ENCODE peak calls at places on chromosome 5, in seven cellular contexts. One of them, this sample, is unnamed.

GRCh38 chr5:148928141-148928540 is 101.7 kb downstream of the ADRB2 start:
- DNase-seq in NCI-H446 treated with DMSO at 0.1 percent for 48 hours: no peak
- DNase-seq in activated effector memory CD4-positive, alpha-beta T cell treated with Interleukin-2 at 50 U/mL for 16 hours: no peak
- DNase-seq in NCI-H1092: no peak
- DNase-seq in AG08395: peak; percentile 20
- DNase-seq in NCI-H1436: no peak
- DNase-seq in HEK293T: no peak
- DNase-seq in this sample: no peak

GRCh38 chr5:96006291-96006690 is 44.6 kb upstream of the ELL2 start:
- DNase-seq in activated effector memory CD4-positive, alpha-beta T cell treated with Interleukin-2 at 50 U/mL for 16 hours: no peak
- DNase-seq in NCI-H1092: no peak
- DNase-seq in AG08395: no peak
- DNase-seq in NCI-H1436: no peak
- DNase-seq in HEK293T: no peak
- DNase-seq in NCI-H446 treated with DMSO at 0.1 percent for 48 hours: no peak
- DNase-seq in this sample: no peak

GRCh38 chr5:142654578-142655042 is 31.3 kb downstream of the FGF1 start:
- DNase-seq in NCI-H1092: no peak
- DNase-seq in AG08395: no peak
- DNase-seq in HEK293T: no peak
- DNase-seq in activated effector memory CD4-positive, alpha-beta T cell treated with Interleukin-2 at 50 U/mL for 16 hours: no peak
- DNase-seq in NCI-H1436: no peak
- DNase-seq in NCI-H446 treated with DMSO at 0.1 percent for 48 hours: no peak
- DNase-seq in this sample: no peak

GRCh38 chr5:82387041-82387818 is 109.1 kb upstream of the RPS23 start:
- DNase-seq in NCI-H1092: peak; percentile 74
- DNase-seq in NCI-H446 treated with DMSO at 0.1 percent for 48 hours: no peak
- DNase-seq in activated effector memory CD4-positive, alpha-beta T cell treated with Interleukin-2 at 50 U/mL for 16 hours: no peak
- DNase-seq in AG08395: no peak
- DNase-seq in NCI-H1436: no peak
- DNase-seq in HEK293T: peak; percentile 39
- DNase-seq in this sample: peak; percentile 43

GRCh38 chr5:124402144-124402581 is 344.3 kb downstream of the ZNF608 start:
- DNase-seq in activated effector memory CD4-positive, alpha-beta T cell treated with Interleukin-2 at 50 U/mL for 16 hours: no peak
- DNase-seq in AG08395: peak; percentile 52
- DNase-seq in NCI-H1092: no peak
- DNase-seq in HEK293T: no peak
- DNase-seq in NCI-H1436: no peak
- DNase-seq in NCI-H446 treated with DMSO at 0.1 percent for 48 hours: no peak
- DNase-seq in this sample: no peak

GRCh38 chr5:173139631-173140030 is 4.7 kb upstream of the BNIP1 start:
- DNase-seq in activated effector memory CD4-positive, alpha-beta T cell treated with Interleukin-2 at 50 U/mL for 16 hours: no peak
- DNase-seq in HEK293T: no peak
- DNase-seq in AG08395: no peak
- DNase-seq in NCI-H1092: no peak
- DNase-seq in NCI-H446 treated with DMSO at 0.1 percent for 48 hours: no peak
- DNase-seq in NCI-H1436: no peak
- DNase-seq in this sample: no peak

GRCh38 chr5:142686210-142686734 is 382 bp upstream of the FGF1 start:
- DNase-seq in NCI-H446 treated with DMSO at 0.1 percent for 48 hours: no peak
- DNase-seq in NCI-H1436: no peak
- DNase-seq in activated effector memory CD4-positive, alpha-beta T cell treated with Interleukin-2 at 50 U/mL for 16 hours: no peak
- DNase-seq in AG08395: no peak
- DNase-seq in NCI-H1092: no peak
- DNase-seq in HEK293T: no peak
- DNase-seq in this sample: no peak

GRCh38 chr5:159775890-159776289 is 140.4 kb upstream of the ADRA1B start:
- DNase-seq in HEK293T: no peak
- DNase-seq in NCI-H1092: no peak
- DNase-seq in AG08395: no peak
- DNase-seq in activated effector memory CD4-positive, alpha-beta T cell treated with Interleukin-2 at 50 U/mL for 16 hours: no peak
- DNase-seq in NCI-H1436: no peak
- DNase-seq in NCI-H446 treated with DMSO at 0.1 percent for 48 hours: no peak
- DNase-seq in this sample: no peak

GRCh38 chr5:84384604-84385575 is at the start of gene EDIL3:
- DNase-seq in AG08395: no peak
- DNase-seq in NCI-H1436: no peak
- DNase-seq in NCI-H1092: no peak
- DNase-seq in activated effector memory CD4-positive, alpha-beta T cell treated with Interleukin-2 at 50 U/mL for 16 hours: no peak
- DNase-seq in NCI-H446 treated with DMSO at 0.1 percent for 48 hours: peak; percentile 30
- DNase-seq in HEK293T: no peak
- DNase-seq in this sample: no peak

GRCh38 chr5:141050622-141051525 is at the start of gene PCDHB1:
- DNase-seq in activated effector memory CD4-positive, alpha-beta T cell treated with Interleukin-2 at 50 U/mL for 16 hours: no peak
- DNase-seq in NCI-H1092: no peak
- DNase-seq in NCI-H446 treated with DMSO at 0.1 percent for 48 hours: no peak
- DNase-seq in AG08395: no peak
- DNase-seq in NCI-H1436: no peak
- DNase-seq in HEK293T: no peak
- DNase-seq in this sample: no peak

GRCh38 chr5:158634713-158635112 is 465.0 kb downstream of the EBF1 start:
- DNase-seq in NCI-H446 treated with DMSO at 0.1 percent for 48 hours: no peak
- DNase-seq in activated effector memory CD4-positive, alpha-beta T cell treated with Interleukin-2 at 50 U/mL for 16 hours: no peak
- DNase-seq in NCI-H1092: no peak
- DNase-seq in HEK293T: no peak
- DNase-seq in NCI-H1436: no peak
- DNase-seq in AG08395: peak; percentile 75
- DNase-seq in this sample: no peak

GRCh38 chr5:168106008-168106761 is 185.3 kb upstream of the WWC1 start:
- DNase-seq in NCI-H1092: no peak
- DNase-seq in NCI-H1436: no peak
- DNase-seq in NCI-H446 treated with DMSO at 0.1 percent for 48 hours: no peak
- DNase-seq in activated effector memory CD4-positive, alpha-beta T cell treated with Interleukin-2 at 50 U/mL for 16 hours: no peak
- DNase-seq in AG08395: peak; percentile 33
- DNase-seq in HEK293T: no peak
- DNase-seq in this sample: no peak

GRCh38 chr5:5405441-5405840 is 17.0 kb upstream of the ICE1 start:
- DNase-seq in AG08395: no peak
- DNase-seq in NCI-H446 treated with DMSO at 0.1 percent for 48 hours: no peak
- DNase-seq in HEK293T: no peak
- DNase-seq in NCI-H1092: no peak
- DNase-seq in activated effector memory CD4-positive, alpha-beta T cell treated with Interleukin-2 at 50 U/mL for 16 hours: no peak
- DNase-seq in NCI-H1436: no peak
- DNase-seq in this sample: no peak

GRCh38 chr5:86463339-86463738 is 154.4 kb upstream of the COX7C start:
- DNase-seq in HEK293T: no peak
- DNase-seq in NCI-H1436: no peak
- DNase-seq in NCI-H1092: no peak
- DNase-seq in activated effector memory CD4-positive, alpha-beta T cell treated with Interleukin-2 at 50 U/mL for 16 hours: no peak
- DNase-seq in AG08395: no peak
- DNase-seq in NCI-H446 treated with DMSO at 0.1 percent for 48 hours: no peak
- DNase-seq in this sample: no peak

GRCh38 chr5:136374003-136374402 is 8.7 kb upstream of the TRPC7 start:
- DNase-seq in AG08395: no peak
- DNase-seq in NCI-H1092: no peak
- DNase-seq in HEK293T: peak; percentile 38
- DNase-seq in activated effector memory CD4-positive, alpha-beta T cell treated with Interleukin-2 at 50 U/mL for 16 hours: no peak
- DNase-seq in NCI-H446 treated with DMSO at 0.1 percent for 48 hours: no peak
- DNase-seq in NCI-H1436: no peak
- DNase-seq in this sample: no peak

GRCh38 chr5:44321176-44321575 is 68.0 kb downstream of the FGF10 start:
- DNase-seq in activated effector memory CD4-positive, alpha-beta T cell treated with Interleukin-2 at 50 U/mL for 16 hours: no peak
- DNase-seq in AG08395: no peak
- DNase-seq in NCI-H1092: no peak
- DNase-seq in NCI-H446 treated with DMSO at 0.1 percent for 48 hours: no peak
- DNase-seq in HEK293T: no peak
- DNase-seq in NCI-H1436: no peak
- DNase-seq in this sample: no peak

GRCh38 chr5:173399846-173400245 is 71.6 kb upstream of the STC2 start:
- DNase-seq in NCI-H1436: no peak
- DNase-seq in AG08395: no peak
- DNase-seq in HEK293T: no peak
- DNase-seq in NCI-H446 treated with DMSO at 0.1 percent for 48 hours: no peak
- DNase-seq in activated effector memory CD4-positive, alpha-beta T cell treated with Interleukin-2 at 50 U/mL for 16 hours: no peak
- DNase-seq in NCI-H1092: no peak
- DNase-seq in this sample: no peak

GRCh38 chr5:74638776-74639537 is 1.6 kb downstream of the ENC1 start:
- DNase-seq in activated effector memory CD4-positive, alpha-beta T cell treated with Interleukin-2 at 50 U/mL for 16 hours: no peak
- DNase-seq in NCI-H446 treated with DMSO at 0.1 percent for 48 hours: no peak
- DNase-seq in NCI-H1436: no peak
- DNase-seq in AG08395: no peak
- DNase-seq in HEK293T: no peak
- DNase-seq in NCI-H1092: no peak
- DNase-seq in this sample: no peak

GRCh38 chr5:74141053-74141452 is 499.5 kb downstream of the ENC1 start:
- DNase-seq in NCI-H446 treated with DMSO at 0.1 percent for 48 hours: no peak
- DNase-seq in activated effector memory CD4-positive, alpha-beta T cell treated with Interleukin-2 at 50 U/mL for 16 hours: no peak
- DNase-seq in HEK293T: no peak
- DNase-seq in NCI-H1092: no peak
- DNase-seq in NCI-H1436: no peak
- DNase-seq in AG08395: peak; percentile 30
- DNase-seq in this sample: no peak

GRCh38 chr5:99000878-99001277 is 72.1 kb upstream of the CHD1 start:
- DNase-seq in HEK293T: no peak
- DNase-seq in activated effector memory CD4-positive, alpha-beta T cell treated with Interleukin-2 at 50 U/mL for 16 hours: no peak
- DNase-seq in NCI-H1092: no peak
- DNase-seq in NCI-H1436: no peak
- DNase-seq in NCI-H446 treated with DMSO at 0.1 percent for 48 hours: no peak
- DNase-seq in AG08395: peak; percentile 11
- DNase-seq in this sample: no peak

GRCh38 chr5:103973669-103974068 is 411.1 kb upstream of the NUDT12 start:
- DNase-seq in NCI-H1092: no peak
- DNase-seq in NCI-H446 treated with DMSO at 0.1 percent for 48 hours: no peak
- DNase-seq in activated effector memory CD4-positive, alpha-beta T cell treated with Interleukin-2 at 50 U/mL for 16 hours: no peak
- DNase-seq in AG08395: no peak
- DNase-seq in HEK293T: peak; percentile 32
- DNase-seq in NCI-H1436: no peak
- DNase-seq in this sample: no peak

GRCh38 chr5:175885813-175886212 is 14.4 kb downstream of the CPLX2 start:
- DNase-seq in NCI-H1092: peak; percentile 20
- DNase-seq in NCI-H1436: no peak
- DNase-seq in NCI-H446 treated with DMSO at 0.1 percent for 48 hours: peak; percentile 87
- DNase-seq in AG08395: no peak
- DNase-seq in activated effector memory CD4-positive, alpha-beta T cell treated with Interleukin-2 at 50 U/mL for 16 hours: no peak
- DNase-seq in HEK293T: no peak
- DNase-seq in this sample: no peak

GRCh38 chr5:68141494-68141893 is 74.1 kb upstream of the PIK3R1 start:
- DNase-seq in activated effector memory CD4-positive, alpha-beta T cell treated with Interleukin-2 at 50 U/mL for 16 hours: no peak
- DNase-seq in AG08395: no peak
- DNase-seq in NCI-H446 treated with DMSO at 0.1 percent for 48 hours: no peak
- DNase-seq in HEK293T: no peak
- DNase-seq in NCI-H1436: no peak
- DNase-seq in NCI-H1092: no peak
- DNase-seq in this sample: no peak

GRCh38 chr5:33892419-33893151 is 795 bp upstream of the ADAMTS12 start:
- DNase-seq in AG08395: peak; percentile 87
- DNase-seq in NCI-H1436: no peak
- DNase-seq in NCI-H446 treated with DMSO at 0.1 percent for 48 hours: no peak
- DNase-seq in HEK293T: no peak
- DNase-seq in NCI-H1092: no peak
- DNase-seq in activated effector memory CD4-positive, alpha-beta T cell treated with Interleukin-2 at 50 U/mL for 16 hours: no peak
- DNase-seq in this sample: no peak

GRCh38 chr5:73298251-73299016 is 125.4 kb downstream of the TMEM174 start:
- DNase-seq in NCI-H446 treated with DMSO at 0.1 percent for 48 hours: no peak
- DNase-seq in AG08395: no peak
- DNase-seq in HEK293T: no peak
- DNase-seq in NCI-H1092: no peak
- DNase-seq in NCI-H1436: no peak
- DNase-seq in activated effector memory CD4-positive, alpha-beta T cell treated with Interleukin-2 at 50 U/mL for 16 hours: no peak
- DNase-seq in this sample: no peak

GRCh38 chr5:132426525-132427138 is 57.1 kb downstream of the SLC22A5 start:
- DNase-seq in HEK293T: no peak
- DNase-seq in AG08395: peak; percentile 96
- DNase-seq in activated effector memory CD4-positive, alpha-beta T cell treated with Interleukin-2 at 50 U/mL for 16 hours: peak; percentile 63
- DNase-seq in NCI-H1436: no peak
- DNase-seq in NCI-H446 treated with DMSO at 0.1 percent for 48 hours: no peak
- DNase-seq in NCI-H1092: no peak
- DNase-seq in this sample: no peak

GRCh38 chr5:112848116-112848811 is 12.8 kb upstream of the SRP19 start:
- DNase-seq in activated effector memory CD4-positive, alpha-beta T cell treated with Interleukin-2 at 50 U/mL for 16 hours: no peak
- DNase-seq in AG08395: peak; percentile 58
- DNase-seq in NCI-H1092: peak; percentile 31
- DNase-seq in NCI-H1436: peak; percentile 72
- DNase-seq in HEK293T: peak; percentile 61
- DNase-seq in NCI-H446 treated with DMSO at 0.1 percent for 48 hours: peak; percentile 48
- DNase-seq in this sample: peak; percentile 0

GRCh38 chr5:151627650-151628049 is 36.5 kb upstream of the FAT2 start:
- DNase-seq in NCI-H446 treated with DMSO at 0.1 percent for 48 hours: no peak
- DNase-seq in activated effector memory CD4-positive, alpha-beta T cell treated with Interleukin-2 at 50 U/mL for 16 hours: no peak
- DNase-seq in HEK293T: no peak
- DNase-seq in NCI-H1436: no peak
- DNase-seq in AG08395: no peak
- DNase-seq in NCI-H1092: no peak
- DNase-seq in this sample: no peak

GRCh38 chr5:378301-378891 is 56.9 kb downstream of the AHRR start:
- DNase-seq in activated effector memory CD4-positive, alpha-beta T cell treated with Interleukin-2 at 50 U/mL for 16 hours: no peak
- DNase-seq in NCI-H1092: no peak
- DNase-seq in HEK293T: no peak
- DNase-seq in NCI-H1436: no peak
- DNase-seq in NCI-H446 treated with DMSO at 0.1 percent for 48 hours: no peak
- DNase-seq in AG08395: no peak
- DNase-seq in this sample: no peak

GRCh38 chr5:78671609-78672008 is 23.0 kb upstream of the LHFPL2 start:
- DNase-seq in activated effector memory CD4-positive, alpha-beta T cell treated with Interleukin-2 at 50 U/mL for 16 hours: no peak
- DNase-seq in NCI-H446 treated with DMSO at 0.1 percent for 48 hours: peak; percentile 60
- DNase-seq in NCI-H1092: no peak
- DNase-seq in AG08395: no peak
- DNase-seq in NCI-H1436: no peak
- DNase-seq in HEK293T: no peak
- DNase-seq in this sample: no peak

GRCh38 chr5:140806834-140807775 is at the start of gene PCDHA4:
- DNase-seq in activated effector memory CD4-positive, alpha-beta T cell treated with Interleukin-2 at 50 U/mL for 16 hours: no peak
- DNase-seq in NCI-H1092: peak; percentile 66
- DNase-seq in HEK293T: no peak
- DNase-seq in AG08395: no peak
- DNase-seq in NCI-H1436: peak; percentile 40
- DNase-seq in NCI-H446 treated with DMSO at 0.1 percent for 48 hours: no peak
- DNase-seq in this sample: no peak

GRCh38 chr5:163354685-163355084 is 82.7 kb upstream of the CCNG1 start:
- DNase-seq in activated effector memory CD4-positive, alpha-beta T cell treated with Interleukin-2 at 50 U/mL for 16 hours: no peak
- DNase-seq in NCI-H1092: no peak
- DNase-seq in AG08395: no peak
- DNase-seq in HEK293T: no peak
- DNase-seq in NCI-H1436: no peak
- DNase-seq in NCI-H446 treated with DMSO at 0.1 percent for 48 hours: no peak
- DNase-seq in this sample: no peak

GRCh38 chr5:154273028-154273617 is 82.6 kb downstream of the GALNT10 start:
- DNase-seq in AG08395: peak; percentile 31
- DNase-seq in NCI-H1436: no peak
- DNase-seq in activated effector memory CD4-positive, alpha-beta T cell treated with Interleukin-2 at 50 U/mL for 16 hours: no peak
- DNase-seq in NCI-H1092: no peak
- DNase-seq in NCI-H446 treated with DMSO at 0.1 percent for 48 hours: no peak
- DNase-seq in HEK293T: no peak
- DNase-seq in this sample: no peak

GRCh38 chr5:61301820-61302563 is 30.1 kb upstream of the ZSWIM6 start:
- DNase-seq in activated effector memory CD4-positive, alpha-beta T cell treated with Interleukin-2 at 50 U/mL for 16 hours: no peak
- DNase-seq in HEK293T: no peak
- DNase-seq in NCI-H446 treated with DMSO at 0.1 percent for 48 hours: peak; percentile 66
- DNase-seq in AG08395: peak; percentile 94
- DNase-seq in NCI-H1436: no peak
- DNase-seq in NCI-H1092: no peak
- DNase-seq in this sample: no peak

GRCh38 chr5:9499498-9499876 is 46.4 kb downstream of the SEMA5A start:
- DNase-seq in AG08395: no peak
- DNase-seq in NCI-H1092: no peak
- DNase-seq in NCI-H446 treated with DMSO at 0.1 percent for 48 hours: no peak
- DNase-seq in activated effector memory CD4-positive, alpha-beta T cell treated with Interleukin-2 at 50 U/mL for 16 hours: no peak
- DNase-seq in NCI-H1436: no peak
- DNase-seq in HEK293T: no peak
- DNase-seq in this sample: no peak